ENCODE peak calls at places on chromosomes 7 and 10, in four cellular contexts. A, C, R and X are unnamed samples.

GRCh38 chr10:117272195-117273076 is 31.5 kb downstream of the SLC18A2 start:
- DNase-seq in R (no peak), A (no peak), C (no peak), X (no peak)

GRCh38 chr7:38545977-38546376 is 85.2 kb downstream of the AMPH start:
- DNase-seq in A (no peak), C (no peak), R (no peak), X (no peak)

GRCh38 chr10:129057856-129058663 is 409.0 kb upstream of the MGMT start:
- DNase-seq in R (no peak), A (no peak), C (no peak), X (no peak)

GRCh38 chr7:140297192-140297591 is 101.1 kb downstream of the SLC37A3 start:
- DNase-seq in A (no peak), C (no peak), R (no peak), X (peak)

GRCh38 chr7:128017880-128018845 is 13.1 kb downstream of the LRRC4 start:
- DNase-seq in R (no peak), C (no peak), A (no peak), X (no peak)

GRCh38 chr7:90594791-90595317 is 1.3 kb upstream of the CDK14 start:
- DNase-seq in C (peak), A (no peak), R (peak), X (no peak)

GRCh38 chr10:133355266-133355665 is 2.6 kb downstream of the FUOM start:
- DNase-seq in A (no peak), C (peak), R (no peak), X (no peak)

GRCh38 chr10:23343591-23344225 is 889 bp downstream of the C10orf67 start:
- DNase-seq in C (peak), A (peak), R (peak), X (peak)

GRCh38 chr10:100909506-100910260 is 3.1 kb upstream of the SLF2 start:
- DNase-seq in A (no peak), R (no peak), C (no peak), X (no peak)

GRCh38 chr7:81534446-81534845 is 235.4 kb downstream of the HGF start:
- DNase-seq in A (no peak), C (no peak), R (no peak), X (no peak)

GRCh38 chr7:111910656-111911055 is 295.5 kb downstream of the DOCK4 start:
- DNase-seq in A (no peak), C (no peak), R (no peak), X (no peak)

GRCh38 chr10:93758911-93759410 is 1.2 kb downstream of the LGI1 start:
- DNase-seq in R (no peak), C (no peak), A (no peak), X (no peak)

GRCh38 chr10:114398587-114399331 is 5.5 kb downstream of the AFAP1L2 start:
- DNase-seq in R (no peak), A (no peak), C (peak), X (no peak)

GRCh38 chr10:6062101-6062771 is at the start of gene IL2RA:
- DNase-seq in R (peak), A (peak), C (peak), X (no peak)

GRCh38 chr10:127215882-127216281 is 19.5 kb upstream of the INSYN2A start:
- DNase-seq in C (no peak), A (no peak), R (peak), X (no peak)

GRCh38 chr7:36439624-36440023 is 50.0 kb downstream of the ANLN start:
- DNase-seq in R (no peak), A (no peak), C (no peak), X (no peak)

GRCh38 chr10:93390691-93391090 is 91.4 kb downstream of the MYOF start:
- DNase-seq in A (no peak), R (no peak), C (no peak), X (no peak)

GRCh38 chr7:26100940-26101339 is 51.1 kb upstream of the NFE2L3 start:
- DNase-seq in C (no peak), R (no peak), A (no peak), X (no peak)

GRCh38 chr10:124062390-124062789 is 31.0 kb downstream of the CHST15 start:
- DNase-seq in A (no peak), R (no peak), C (no peak), X (no peak)

GRCh38 chr7:138359891-138360582 is 100.0 kb upstream of the TRIM24 start:
- DNase-seq in R (no peak), A (no peak), C (no peak), X (no peak)

GRCh38 chr7:12431886-12432285 is 28.2 kb upstream of the VWDE start:
- DNase-seq in R (peak), C (no peak), A (no peak), X (no peak)

GRCh38 chr7:50331564-50332208 is 27.2 kb downstream of the IKZF1 start:
- DNase-seq in R (no peak), A (no peak), C (no peak), X (no peak)

GRCh38 chr7:151504715-151505326 is 14.9 kb downstream of the RHEB start:
- DNase-seq in C (no peak), R (no peak), A (no peak), X (no peak)

GRCh38 chr7:1512781-1513656 is 8.8 kb upstream of the INTS1 start:
- DNase-seq in R (no peak), A (no peak), C (peak), X (no peak)